ENCODE peak calls at places on chromosomes 3 and 15, in five cellular contexts. T is IMR-90, I is body of pancreas, G is breast epithelium, J is ovary. M is an unnamed sample. For H3K27me3, the result is how much of the 10 kb centered on the place peaks cover.

GRCh38 chr15:76252249-76252648 is 59.0 kb downstream of the ETFA start:
- DNase-seq in T (no peak), I (no peak), G (no peak), J (no peak), M (no peak)

GRCh38 chr15:45522931-45523331 is 376 bp upstream of the SLC30A4 start:
- DNase-seq in T (peak), I (no peak), G (no peak), J (no peak), M (no peak)

GRCh38 chr3:42739401-42740158 is 33.5 kb downstream of the CCDC13 start:
- DNase-seq in T (no peak), I (no peak), G (no peak), J (no peak), M (no peak)

GRCh38 chr3:55164876-55165275 is 237.0 kb upstream of the LRTM1 start:
- DNase-seq in T (peak), I (no peak), G (no peak), J (no peak), M (no peak)

GRCh38 chr3:196947136-196947859 is 5.0 kb upstream of the NCBP2 start:
- DNase-seq in T (no peak), I (no peak), G (no peak), J (no peak), M (no peak)

GRCh38 chr15:66214236-66214635 is 39.3 kb downstream of the MEGF11 start:
- DNase-seq in T (no peak), I (no peak), G (no peak), J (no peak), M (no peak)

GRCh38 chr15:44598066-44598465 is 61.1 kb downstream of the EIF3J start:
- DNase-seq in T (no peak), I (no peak), G (no peak), J (no peak), M (no peak)

GRCh38 chr15:22884344-22884743 is 45.9 kb downstream of the NIPA2 start:
- DNase-seq in T (no peak), I (peak), G (no peak), J (no peak), M (no peak)

GRCh38 chr3:162769559-162769958 is 1273.0 kb downstream of the OTOL1 start:
- DNase-seq in T (peak), I (no peak), G (no peak), J (no peak), M (no peak)

GRCh38 chr3:152621006-152621868 is 213.7 kb upstream of the P2RY1 start:
- DNase-seq in T (no peak), I (no peak), G (no peak), J (no peak), M (no peak)

GRCh38 chr3:50369271-50369670 is 9.9 kb upstream of the TMEM115 start:
- DNase-seq in T (no peak), I (no peak), G (no peak), J (no peak), M (no peak)

GRCh38 chr3:56590814-56591213 is 33.8 kb downstream of the CCDC66 start:
- DNase-seq in T (peak), I (no peak), G (no peak), J (no peak), M (no peak)

GRCh38 chr15:63348392-63348791 is 33.3 kb downstream of the CA12 start:
- DNase-seq in T (peak), I (peak), G (peak), J (peak), M (no peak)

GRCh38 chr3:30963223-30963722 is 68.8 kb upstream of the GADL1 start:
- DNase-seq in T (no peak), I (no peak), G (no peak), J (no peak), M (no peak)

GRCh38 chr3:138332472-138333073 is 2.9 kb upstream of the NME9 start:
- DNase-seq in T (peak), I (no peak), G (no peak), J (no peak), M (no peak)

GRCh38 chr3:10312866-10313265 is 8.0 kb downstream of the SEC13 start:
- DNase-seq in T (no peak), I (no peak), G (no peak), J (no peak), M (no peak)

GRCh38 chr3:110069641-110070538 is 732.5 kb upstream of the DPPA4 start:
- DNase-seq in T (peak), I (peak), G (no peak), J (no peak), M (no peak)

GRCh38 chr3:112136959-112137693 is 4.1 kb upstream of the GCSAM start:
- DNase-seq in T (peak), I (no peak), G (no peak), J (no peak), M (no peak)

GRCh38 chr15:25226360-25226759 is 212.5 kb downstream of the UBE3A start:
- DNase-seq in T (no peak), I (no peak), G (no peak), J (no peak), M (no peak)

GRCh38 chr3:102841866-102842265 is 407.1 kb downstream of the ZPLD1 start:
- DNase-seq in T (no peak), I (no peak), G (no peak), J (no peak), M (no peak)

GRCh38 chr3:29373016-29373690 is 92.3 kb downstream of the RBMS3 start:
- DNase-seq in T (peak), I (no peak), G (no peak), J (no peak), M (no peak)

GRCh38 chr3:15443826-15444524 is 16.6 kb downstream of the EAF1 start:
- DNase-seq in T (peak), I (no peak), G (no peak), J (no peak), M (no peak)

GRCh38 chr3:157819415-157819814 is 286.8 kb downstream of the SHOX2 start:
- DNase-seq in T (no peak), I (no peak), G (no peak), J (no peak), M (no peak)

GRCh38 chr15:55907797-55908196 is 85.6 kb downstream of the NEDD4 start:
- DNase-seq in T (peak), I (no peak), G (no peak), J (no peak), M (no peak)

GRCh38 chr15:25830844-25831443 is 32.2 kb downstream of the ATP10A start:
- DNase-seq in T (peak), I (no peak), G (no peak), J (no peak), M (no peak)

GRCh38 chr3:52392216-52392930 is 52.5 kb downstream of the SEMA3G start:
- DNase-seq in T (no peak), I (no peak), G (no peak), J (no peak), M (no peak)

GRCh38 chr15:64883997-64884511 is 27.6 kb upstream of the ANKDD1A start:
- DNase-seq in T (peak), I (peak), G (no peak), J (no peak), M (no peak)

GRCh38 chr3:128358156-128358895 is 108.4 kb downstream of the DNAJB8 start:
- DNase-seq in T (no peak), I (no peak), G (no peak), J (no peak), M (no peak)

GRCh38 chr15:92012368-92012629 is 158.8 kb downstream of the SLCO3A1 start:
- DNase-seq in T (peak), I (no peak), G (no peak), J (no peak), M (no peak)

GRCh38 chr15:31805090-31805662 is 225.1 kb upstream of the CHRNA7 start:
- DNase-seq in T (no peak), I (no peak), G (no peak), J (no peak), M (no peak)

GRCh38 chr3:1600206-1600605 is 498.5 kb upstream of the CNTN4 start:
- DNase-seq in T (no peak), I (no peak), G (no peak), J (no peak), M (no peak)

GRCh38 chr3:124401841-124402240 is 328.4 kb upstream of the UMPS start:
- DNase-seq in T (peak), I (no peak), G (no peak), J (no peak), M (no peak)

GRCh38 chr15:65598468-65598867 is 12.5 kb downstream of the INTS14 start:
- DNase-seq in T (no peak), I (no peak), G (no peak), J (no peak), M (no peak)

GRCh38 chr3:151468284-151468917 is 7.5 kb upstream of the IGSF10 start:
- DNase-seq in T (peak), I (peak), G (no peak), J (no peak), M (no peak)

GRCh38 chr3:111531446-111531845 is 10.6 kb upstream of the CD96 start:
- DNase-seq in T (peak), I (no peak), G (no peak), J (no peak), M (no peak)

GRCh38 chr15:74776851-74777768 is 4.8 kb upstream of the CSK start:
- DNase-seq in T (no peak), I (peak), G (no peak), J (no peak), M (no peak)
- TF ChIP-seq POLR2A in T (no peak), I (no peak), G (no peak), J (no peak), M (no peak)

GRCh38 chr3:4983739-4984510 is 4.7 kb downstream of the BHLHE40 start:
- DNase-seq in T (peak), I (peak), G (no peak), J (peak), M (peak)
- H3K27me3 ChIP-seq in T (under half), I (under half), G (under half), J (under half), M (under half)

DNA sequence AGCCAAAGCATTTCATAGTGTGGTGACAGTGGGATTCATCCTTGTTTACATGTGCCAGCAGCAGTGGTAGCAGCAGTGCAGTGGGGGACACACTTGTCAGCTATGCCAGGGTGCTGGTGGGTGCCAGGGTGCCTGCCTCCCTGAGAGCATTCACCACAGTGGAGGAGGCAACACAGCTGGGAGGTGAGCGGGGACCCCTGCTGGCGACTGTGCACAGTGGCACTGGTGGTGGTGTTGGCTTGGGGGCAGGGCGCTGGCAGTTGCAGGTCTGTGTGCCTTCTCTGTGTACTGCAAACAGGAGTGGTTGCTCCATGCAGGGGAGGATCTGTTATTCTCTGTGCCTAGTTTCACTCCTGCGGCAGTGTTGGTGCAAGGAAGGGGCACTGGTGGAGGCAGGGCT is 41.2 kb downstream of the CEP63 start:
- DNase-seq in T (peak), I (no peak), G (no peak), J (no peak), M (no peak)
- TF ChIP-seq CTCF in T (peak), I (no peak), G (no peak), J (no peak), M (no peak)

GRCh38 chr15:101028772-101029438 is 109.7 kb downstream of the LRRK1 start:
- DNase-seq in T (no peak), I (no peak), G (no peak), J (no peak), M (no peak)

GRCh38 chr15:101027273-101027901 is 108.2 kb downstream of the LRRK1 start:
- DNase-seq in T (no peak), I (no peak), G (no peak), J (no peak), M (no peak)

GRCh38 chr15:101026686-101027272 is 107.6 kb downstream of the LRRK1 start:
- DNase-seq in T (no peak), I (no peak), G (no peak), J (peak), M (no peak)

GRCh38 chr15:101028321-101028720 is 109.2 kb downstream of the LRRK1 start:
- DNase-seq in T (peak), I (no peak), G (no peak), J (no peak), M (no peak)

GRCh38 chr15:101027920-101028319 is 108.8 kb downstream of the LRRK1 start:
- DNase-seq in T (no peak), I (no peak), G (no peak), J (no peak), M (no peak)
- TF ChIP-seq POLR2A in T (no peak), I (no peak), G (no peak), J (no peak), M (no peak)

DNA sequence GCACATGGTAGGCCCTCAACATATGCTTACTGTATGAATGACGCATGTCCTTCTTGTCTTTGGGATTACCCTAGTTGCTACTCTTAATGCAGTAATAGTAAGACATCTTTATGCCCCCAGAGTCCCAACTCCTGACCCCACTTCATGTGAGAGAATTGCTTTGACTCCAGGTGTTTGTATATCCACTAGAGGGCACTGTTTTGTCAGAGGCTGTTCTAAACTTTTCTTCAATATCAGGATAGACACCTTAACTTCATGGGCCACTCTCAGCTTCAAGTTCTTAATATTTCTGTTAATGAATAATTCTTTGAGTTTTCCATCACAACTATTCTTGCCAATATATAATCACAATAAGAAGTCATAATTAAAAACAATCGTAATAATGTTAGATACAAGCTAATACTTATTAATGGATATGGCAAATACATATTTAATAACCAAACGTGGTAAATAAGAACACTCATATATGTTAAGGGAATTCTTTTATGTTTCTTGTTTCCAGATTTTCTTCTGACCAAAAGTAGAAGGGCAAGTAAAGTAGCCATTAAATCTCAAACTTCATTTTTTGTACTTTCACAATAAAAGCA is 337.2 kb upstream of the DNAJC19 start:
- DNase-seq in T (no peak), I (no peak), G (no peak), J (no peak), M (no peak)
- H3K27me3 ChIP-seq in T (under half), I (under half), G (under half), J (under half), M (under half)